ENCODE peak calls at places on chromosomes 3 and 15, in eight cellular contexts. Y is cardiac muscle cell; N is CD4-positive, CD25-positive, alpha-beta regulatory T cell; C is transverse colon; E is neural progenitor cell; K is A673; J is heart right ventricle; F is CD4-positive, alpha-beta memory T cell. Z is an unnamed sample.

GRCh38 chr3:112519424-112520001 is 20.2 kb upstream of the BTLA start:
- DNase-seq in F (peak; percentile 64), K (peak; percentile 68), C (peak; percentile 14), Y (peak; percentile 88), N (peak; percentile 71), J (no peak), E (peak; percentile 69), Z (no peak)

GRCh38 chr15:98674336-98674735 is 26.0 kb downstream of the IGF1R start:
- DNase-seq in Y (peak; percentile 71), F (no peak), K (no peak), C (no peak), N (no peak), E (no peak), J (no peak), Z (no peak)

GRCh38 chr15:68177747-68178146 is 27.4 kb downstream of the CALML4 start:
- DNase-seq in K (no peak), E (no peak), F (no peak), C (no peak), Y (peak; percentile 52), J (no peak), N (no peak), Z (no peak)

GRCh38 chr15:63465104-63465503 is 39.3 kb upstream of the USP3 start:
- DNase-seq in Y (peak; percentile 69), J (no peak), F (no peak), E (no peak), K (no peak), N (no peak), C (no peak), Z (no peak)

GRCh38 chr15:78003539-78004008 is 73.9 kb downstream of the TBC1D2B start:
- DNase-seq in J (no peak), Y (no peak), C (no peak), K (no peak), E (peak; percentile 44), F (no peak), N (no peak), Z (no peak)

GRCh38 chr15:67768592-67768991 is 56.7 kb upstream of the SKOR1 start:
- DNase-seq in C (no peak), F (no peak), Y (no peak), K (peak; percentile 23), J (no peak), N (no peak), E (no peak), Z (no peak)

GRCh38 chr15:72342385-72342784 is 22.4 kb upstream of the CELF6 start:
- DNase-seq in N (peak; percentile 19), Y (peak; percentile 27), K (peak; percentile 40), C (peak; percentile 22), E (peak; percentile 66), F (peak; percentile 25), J (no peak), Z (no peak)

GRCh38 chr15:76988874-76989780 is 5.8 kb upstream of the PSTPIP1 start:
- DNase-seq in C (no peak), F (no peak), E (no peak), K (no peak), J (no peak), Y (no peak), N (no peak), Z (no peak)

GRCh38 chr3:42161050-42161935 is 70.1 kb downstream of the TRAK1 start:
- DNase-seq in N (no peak), K (no peak), C (no peak), E (no peak), J (no peak), F (no peak), Y (peak; percentile 45), Z (no peak)

GRCh38 chr3:108507887-108508286 is 2.5 kb downstream of the MYH15 start:
- DNase-seq in E (no peak), K (no peak), Y (no peak), J (no peak), F (no peak), C (no peak), N (no peak), Z (no peak)

GRCh38 chr3:61858054-61858453 is 296.7 kb downstream of the PTPRG start:
- DNase-seq in F (no peak), N (no peak), E (no peak), K (peak; percentile 4), C (no peak), J (no peak), Y (peak; percentile 67), Z (no peak)

GRCh38 chr3:41204369-41204768 is 5.1 kb downstream of the CTNNB1 start:
- DNase-seq in E (no peak), Y (no peak), J (no peak), F (no peak), N (no peak), K (no peak), C (no peak), Z (no peak)

GRCh38 chr15:68583321-68583720 is 4.5 kb downstream of the CORO2B start:
- DNase-seq in N (no peak), E (no peak), Y (no peak), J (no peak), F (no peak), K (no peak), C (no peak), Z (no peak)

GRCh38 chr3:12558706-12559105 is 1.8 kb downstream of the MKRN2 start:
- DNase-seq in C (no peak), E (no peak), K (no peak), N (no peak), F (no peak), J (no peak), Y (no peak), Z (no peak)

GRCh38 chr3:146189519-146190173 is 28.7 kb upstream of the PLOD2 start:
- DNase-seq in F (peak; percentile 12), C (no peak), J (no peak), K (peak; percentile 71), E (peak; percentile 71), N (peak; percentile 16), Y (peak; percentile 72), Z (no peak)

GRCh38 chr3:54046677-54047214 is 75.6 kb upstream of the CACNA2D3 start:
- DNase-seq in Y (peak; percentile 98), C (no peak), J (peak; percentile 18), F (no peak), K (no peak), N (no peak), E (no peak), Z (no peak)

GRCh38 chr3:152667267-152667666 is 167.7 kb upstream of the P2RY1 start:
- DNase-seq in Y (no peak), C (no peak), E (no peak), F (no peak), N (no peak), K (no peak), J (no peak), Z (no peak)

GRCh38 chr15:62209821-62210220 is 44.7 kb upstream of the C2CD4B start:
- DNase-seq in C (peak; percentile 22), N (no peak), Y (no peak), J (no peak), F (no peak), K (no peak), E (no peak), Z (no peak)

GRCh38 chr15:62208367-62208766 is 43.3 kb upstream of the C2CD4B start:
- DNase-seq in J (no peak), K (no peak), C (no peak), Y (no peak), N (no peak), F (no peak), E (no peak), Z (no peak)

GRCh38 chr15:62211348-62211747 is 46.3 kb upstream of the C2CD4B start:
- DNase-seq in K (no peak), N (no peak), Y (no peak), E (no peak), F (no peak), J (no peak), C (no peak), Z (no peak)

GRCh38 chr15:62208884-62209283 is 43.8 kb upstream of the C2CD4B start:
- DNase-seq in F (no peak), J (no peak), Y (no peak), K (no peak), E (no peak), N (no peak), C (no peak), Z (no peak)

DNA sequence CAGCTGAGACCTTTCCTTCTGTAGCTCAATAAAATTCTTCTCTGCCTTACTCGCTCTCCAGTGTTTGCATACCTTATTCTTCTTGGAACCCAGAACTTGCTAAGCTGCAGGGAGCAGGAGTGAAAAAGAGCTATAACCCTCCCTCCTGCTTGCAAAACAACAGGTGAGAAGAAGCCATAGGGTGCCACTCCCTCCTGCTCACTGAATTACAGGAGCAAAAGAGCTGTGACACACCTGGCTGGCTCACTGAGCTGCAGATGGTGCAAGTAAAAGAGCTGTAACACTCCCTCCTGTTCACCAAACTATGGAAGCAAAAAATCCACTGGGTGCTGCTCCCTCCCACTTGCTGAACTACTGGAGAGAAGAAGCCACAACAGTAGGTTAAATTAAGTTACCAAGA is 44.2 kb upstream of the C2CD4B start:
- DNase-seq in N (no peak), E (no peak), C (peak; percentile 59), K (no peak), Y (no peak), F (no peak), J (no peak), Z (no peak)
- H3K9me3 ChIP-seq in N (no peaks in the 10 kb centered on the region), E (no peaks in the 10 kb centered on the region), C (no peaks in the 10 kb centered on the region), K (no peaks in the 10 kb centered on the region), Y (no peaks in the 10 kb centered on the region), F (no peaks in the 10 kb centered on the region), J (peaks cover 3% of the 10 kb centered on the region), Z (peaks cover 18% of the 10 kb centered on the region)

DNA sequence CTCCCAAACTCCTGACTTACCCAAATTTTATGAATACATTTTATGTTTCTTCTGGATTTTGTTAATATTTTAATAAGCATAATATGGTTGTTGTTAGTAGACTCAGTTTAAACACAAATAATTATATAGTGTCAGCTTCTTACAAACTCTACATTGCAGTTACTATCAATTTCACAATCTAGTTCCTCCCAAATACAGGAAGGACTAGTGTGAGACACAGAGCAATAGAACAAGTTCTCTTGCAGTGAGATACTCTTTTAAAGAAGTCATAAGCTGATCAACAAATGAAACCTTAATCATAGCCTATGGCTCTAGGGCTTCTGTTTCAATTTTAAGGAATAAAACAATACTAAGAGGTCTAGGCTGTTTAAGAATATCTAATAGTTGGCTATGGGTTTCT is 86.1 kb downstream of the SAMMSON start:
- DNase-seq in Y (no peak), K (no peak), C (no peak), E (no peak), J (no peak), F (no peak), N (no peak), Z (no peak)
- H3K9me3 ChIP-seq in Y (no peaks in the 10 kb centered on the region), K (no peaks in the 10 kb centered on the region), C (no peaks in the 10 kb centered on the region), E (no peaks in the 10 kb centered on the region), J (no peaks in the 10 kb centered on the region), F (no peaks in the 10 kb centered on the region), N (no peaks in the 10 kb centered on the region), Z (no peaks in the 10 kb centered on the region)

GRCh38 chr3:4718179-4718736 is 225.1 kb downstream of the ITPR1 start:
- DNase-seq in K (no peak), F (no peak), N (no peak), J (no peak), C (no peak), E (no peak), Y (no peak), Z (no peak)
- H3K9me3 ChIP-seq in K (no peaks in the 10 kb centered on the region), F (no peaks in the 10 kb centered on the region), N (no peaks in the 10 kb centered on the region), J (no peaks in the 10 kb centered on the region), C (no peaks in the 10 kb centered on the region), E (no peaks in the 10 kb centered on the region), Y (no peaks in the 10 kb centered on the region), Z (no peaks in the 10 kb centered on the region)

DNA sequence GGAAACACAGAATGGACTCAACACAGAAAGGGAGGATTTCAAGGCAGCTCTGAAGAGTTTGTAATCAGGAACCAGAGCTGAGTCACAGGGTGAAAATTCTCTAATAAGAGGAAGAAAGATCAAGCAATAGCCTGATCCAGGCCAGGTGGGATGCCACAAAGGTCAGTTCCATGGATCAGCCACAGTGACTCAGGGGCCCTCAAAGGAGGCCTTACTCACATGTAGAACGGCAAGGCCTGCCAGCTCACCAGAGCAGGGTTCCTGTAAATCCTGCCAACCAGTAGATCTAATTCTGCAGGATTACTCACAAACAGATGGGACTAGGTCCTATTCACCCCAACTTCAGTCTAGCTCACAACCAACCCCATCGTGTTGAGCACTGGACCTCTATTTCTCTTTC is 78.3 kb upstream of the PPP2R3A start:
- DNase-seq in E (no peak), Y (no peak), K (no peak), N (no peak), J (no peak), C (no peak), F (no peak), Z (no peak)
- H3K9me3 ChIP-seq in E (no peaks in the 10 kb centered on the region), Y (no peaks in the 10 kb centered on the region), K (no peaks in the 10 kb centered on the region), N (no peaks in the 10 kb centered on the region), J (no peaks in the 10 kb centered on the region), C (no peaks in the 10 kb centered on the region), F (no peaks in the 10 kb centered on the region), Z (no peaks in the 10 kb centered on the region)

Z was measured in breast epithelium.